ENCODE peak calls at places on chromosome 10, in six cellular contexts. J is WTC11; W is stimulated activated effector memory CD8-positive, alpha-beta T cell treated with anti-CD3 and anti-CD28 coated beads, Interleukin-12 subunit alpha, Interleukin-12 subunit beta, amount 100 ng/mL, for 72 hours; S is left ventricle myocardium superior; Z is activated CD4-positive, alpha-beta T cell treated with anti-CD3 and anti-CD28 coated beads for 24 hours; B is AG04449. H is an unnamed sample.

GRCh38 chr10:126082067-126082466 is 185.7 kb downstream of the FANK1 start:
- DNase-seq in B (no peak), Z (no peak), S (no peak), W (no peak), J (no peak), H (no peak)

GRCh38 chr10:61837748-61838055 is 63.8 kb upstream of the ARID5B start:
- DNase-seq in J (no peak), W (no peak), S (no peak), B (no peak), Z (no peak), H (peak; percentile 73)

GRCh38 chr10:121696854-121697253 is 98.6 kb upstream of the FGFR2 start:
- DNase-seq in S (no peak), J (peak; percentile 87), B (no peak), Z (no peak), W (peak; percentile 57), H (peak; percentile 88)

GRCh38 chr10:5396545-5396944 is 8.1 kb downstream of the TUBAL3 start:
- DNase-seq in B (no peak), W (peak; percentile 2), J (no peak), S (no peak), Z (no peak), H (peak; percentile 48)

GRCh38 chr10:124394583-124394982 is 24.1 kb downstream of the OAT start:
- DNase-seq in S (no peak), Z (no peak), B (no peak), J (no peak), W (no peak), H (no peak)

GRCh38 chr10:14656052-14656451 is 118.6 kb downstream of the FAM107B start:
- DNase-seq in J (no peak), S (no peak), B (no peak), Z (no peak), W (no peak), H (no peak)

GRCh38 chr10:30784521-30784895 is 155.0 kb upstream of the LYZL2 start:
- DNase-seq in J (no peak), S (no peak), Z (no peak), B (no peak), W (no peak), H (peak; percentile 21)

GRCh38 chr10:27285093-27285492 is 44.5 kb upstream of the ACBD5 start:
- DNase-seq in Z (peak; percentile 7), J (peak; percentile 16), S (no peak), B (no peak), W (peak; percentile 52), H (peak; percentile 17)

GRCh38 chr10:96500519-96500918 is 13.2 kb downstream of the TLL2 start:
- DNase-seq in J (no peak), B (no peak), W (no peak), S (no peak), Z (no peak), H (no peak)

GRCh38 chr10:137031-137430 is 1.8 kb downstream of the ZMYND11 start:
- DNase-seq in W (peak; percentile 60), S (no peak), J (peak; percentile 38), Z (peak; percentile 6), B (no peak), H (peak; percentile 28)

GRCh38 chr10:102394801-102395676 is 466 bp upstream of the NFKB2 start:
- DNase-seq in B (no peak), J (peak; percentile 89), S (peak; percentile 93), W (peak; percentile 95), Z (peak; percentile 87), H (peak; percentile 70)

GRCh38 chr10:23408330-23408976 is 30.4 kb upstream of the OTUD1 start:
- DNase-seq in W (no peak), J (no peak), S (no peak), B (no peak), Z (no peak), H (no peak)

GRCh38 chr10:86362566-86363183 is 3.9 kb downstream of the GRID1 start:
- DNase-seq in Z (no peak), S (no peak), W (no peak), B (no peak), J (no peak), H (no peak)

GRCh38 chr10:103653581-103654020 is 160.1 kb downstream of the NEURL1 start:
- DNase-seq in J (no peak), S (peak; percentile 22), B (no peak), Z (no peak), W (no peak), H (peak; percentile 81)

GRCh38 chr10:114748270-114748669 is 73.3 kb upstream of the FHIP2A start:
- DNase-seq in S (no peak), Z (no peak), W (no peak), B (no peak), J (no peak), H (no peak)

GRCh38 chr10:19970707-19971106 is 154.5 kb downstream of the PLXDC2 start:
- DNase-seq in B (no peak), S (no peak), J (no peak), W (no peak), Z (no peak), H (no peak)

GRCh38 chr10:89301231-89301630 is 615 bp upstream of the IFIT2 start:
- DNase-seq in B (no peak), S (no peak), W (no peak), Z (no peak), J (no peak), H (peak; percentile 51)

GRCh38 chr10:43372751-43373445 is 1.5 kb downstream of the FXYD4 start:
- DNase-seq in B (no peak), J (no peak), S (no peak), W (no peak), Z (no peak), H (no peak)

GRCh38 chr10:76205361-76205760 is 773.9 kb downstream of the LRMDA start:
- DNase-seq in S (no peak), W (no peak), J (no peak), B (no peak), Z (no peak), H (no peak)

GRCh38 chr10:82609845-82610244 is 734.9 kb downstream of the NRG3 start:
- DNase-seq in W (no peak), Z (no peak), S (no peak), B (no peak), J (no peak), H (no peak)

GRCh38 chr10:12465385-12466136 is 116.2 kb downstream of the CAMK1D start:
- DNase-seq in Z (no peak), W (no peak), B (no peak), S (no peak), J (no peak), H (no peak)

GRCh38 chr10:103835121-103836045 is 20.0 kb downstream of the SH3PXD2A start:
- DNase-seq in J (no peak), W (no peak), B (no peak), S (peak; percentile 84), Z (no peak), H (no peak)

GRCh38 chr10:104391150-104391968 is 37.7 kb downstream of the CFAP58 start:
- DNase-seq in J (no peak), W (no peak), S (no peak), Z (no peak), B (no peak), H (no peak)

H was measured in cerebellar cortex.